ENCODE peak calls at places on chromosomes 16 and 17, in four cellular contexts. B, A, D and O are unnamed samples.

GRCh38 chr17:49996121-49996494 is 1.1 kb upstream of the DLX3 start:
- DNase-seq in B (no peak), D (no peak), A (no peak), O (no peak)

GRCh38 chr16:86926146-86926545 is 347.8 kb downstream of the FOXL1 start:
- DNase-seq in D (no peak), B (no peak), A (no peak), O (no peak)

GRCh38 chr16:26019885-26020284 is 328.1 kb downstream of the HS3ST4 start:
- DNase-seq in D (no peak), B (no peak), A (no peak), O (no peak)

GRCh38 chr16:10122546-10122945 is 59.7 kb downstream of the GRIN2A start:
- DNase-seq in B (no peak), D (peak; percentile 15), A (no peak), O (peak; percentile 15)

GRCh38 chr16:24568392-24568791 is 29.0 kb downstream of the RBBP6 start:
- DNase-seq in D (no peak), A (no peak), B (no peak), O (no peak)

GRCh38 chr17:4807534-4808377 is 804 bp downstream of the PLD2 start:
- DNase-seq in A (no peak), B (no peak), D (no peak), O (no peak)

GRCh38 chr16:66131895-66132294 is 234.6 kb upstream of the CDH5 start:
- DNase-seq in D (no peak), B (no peak), A (no peak), O (no peak)

GRCh38 chr17:19546289-19547065 is 12.8 kb downstream of the SLC47A1 start:
- DNase-seq in D (no peak), A (no peak), B (no peak), O (no peak)

GRCh38 chr16:51404386-51404785 is 253.3 kb upstream of the SALL1 start:
- DNase-seq in A (no peak), D (no peak), B (no peak), O (no peak)

GRCh38 chr16:49081556-49081955 is 200.1 kb downstream of the CBLN1 start:
- DNase-seq in B (no peak), A (no peak), D (no peak), O (no peak)

GRCh38 chr16:58533751-58534470 is 18.6 kb downstream of the SETD6 start:
- DNase-seq in D (no peak), A (no peak), B (no peak), O (no peak)

GRCh38 chr17:82330322-82331239 is 3.0 kb downstream of the SECTM1 start:
- DNase-seq in D (peak; percentile 85), B (no peak), A (no peak), O (no peak)

GRCh38 chr16:50526796-50527195 is 21.4 kb upstream of the NKD1 start:
- DNase-seq in A (no peak), B (no peak), D (no peak), O (no peak)

GRCh38 chr16:72467157-72467759 is 295.3 kb upstream of the PMFBP1 start:
- DNase-seq in A (no peak), B (no peak), D (peak; percentile 69), O (peak; percentile 43)

GRCh38 chr17:13558588-13558987 is 43.1 kb downstream of the HS3ST3A1 start:
- DNase-seq in D (no peak), B (no peak), A (no peak), O (no peak)

DNA sequence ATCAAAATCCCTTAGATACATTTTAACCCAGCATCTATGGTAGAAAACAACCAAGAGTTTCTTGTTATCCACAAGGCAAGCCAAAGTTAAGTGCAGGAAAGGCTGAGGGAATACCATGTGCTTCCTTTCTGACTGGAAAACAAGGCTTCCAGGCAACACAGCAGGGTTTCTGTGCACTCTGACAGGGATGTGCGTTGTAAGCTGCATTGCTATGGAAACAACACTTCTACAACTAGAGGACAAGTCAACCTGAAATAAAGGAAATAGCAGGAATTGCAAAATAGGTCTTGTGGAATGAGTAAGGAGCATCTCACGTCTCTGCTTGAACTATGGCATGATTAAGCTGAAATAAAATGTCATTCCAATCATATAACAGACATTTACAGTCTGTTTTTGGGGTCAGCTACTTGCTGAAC is 55.3 kb downstream of the CFDP1 start:
- DNase-seq in A (no peak), B (no peak), D (no peak), O (peak; percentile 71)
- H3K4me3 ChIP-seq in A (no peak overlapping the region), B (no peak overlapping the region), D (no peak overlapping the region), O (no peak overlapping the region)

GRCh38 chr17:45851873-45852272 is 7.2 kb downstream of the SPPL2C start:
- DNase-seq in B (no peak), A (no peak), D (no peak), O (no peak)

GRCh38 chr17:45850468-45850867 is 5.8 kb downstream of the SPPL2C start:
- DNase-seq in A (no peak), D (no peak), B (no peak), O (no peak)

GRCh38 chr17:45851464-45851863 is 6.8 kb downstream of the SPPL2C start:
- DNase-seq in D (no peak), A (no peak), B (no peak), O (no peak)

GRCh38 chr17:45850011-45850410 is 5.3 kb downstream of the SPPL2C start:
- DNase-seq in A (no peak), B (no peak), D (no peak), O (no peak)

GRCh38 chr17:45851022-45851421 is 6.3 kb downstream of the SPPL2C start:
- DNase-seq in A (no peak), D (no peak), B (no peak), O (no peak)
- TF ChIP-seq SUZ12 in A (no peak), D (no peak), B (no peak), O (no peak)

GRCh38 chr17:42852351-42852750 is 1.4 kb downstream of the AOC3 start:
- DNase-seq in D (no peak), B (no peak), A (no peak), O (no peak)

GRCh38 chr17:42855048-42855596 is 4.1 kb downstream of the AOC3 start:
- DNase-seq in B (no peak), A (no peak), D (peak; percentile 65), O (no peak)

GRCh38 chr17:42853968-42854790 is 3.2 kb downstream of the AOC3 start:
- DNase-seq in A (no peak), D (peak; percentile 39), B (no peak), O (no peak)

GRCh38 chr17:42853004-42853403 is 2.0 kb downstream of the AOC3 start:
- DNase-seq in D (no peak), A (no peak), B (no peak), O (no peak)

DNA sequence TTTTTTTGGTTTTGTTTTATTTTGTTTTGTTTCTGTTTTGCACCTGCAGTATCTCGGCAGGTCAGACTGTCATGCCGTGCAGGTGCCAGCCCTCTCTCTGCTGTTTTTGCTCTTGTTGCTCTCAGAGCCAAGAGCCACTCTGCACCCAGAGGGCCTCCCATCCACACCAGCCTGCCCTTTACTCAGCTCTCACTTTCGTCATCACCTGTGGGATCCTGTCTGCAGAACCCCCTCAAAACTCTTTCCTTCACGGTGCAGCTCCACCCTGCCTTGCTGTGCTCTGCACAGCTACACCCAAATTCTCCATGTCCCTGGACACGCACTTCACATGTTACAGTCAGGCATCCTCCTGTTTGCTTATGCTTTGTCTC is 2.6 kb downstream of the AOC3 start:
- DNase-seq in D (no peak), A (no peak), B (no peak), O (no peak)
- H3K4me3 ChIP-seq in D (peak overlapping the region; percentile 52), A (no peak overlapping the region), B (no peak overlapping the region), O (no peak overlapping the region)

DNA sequence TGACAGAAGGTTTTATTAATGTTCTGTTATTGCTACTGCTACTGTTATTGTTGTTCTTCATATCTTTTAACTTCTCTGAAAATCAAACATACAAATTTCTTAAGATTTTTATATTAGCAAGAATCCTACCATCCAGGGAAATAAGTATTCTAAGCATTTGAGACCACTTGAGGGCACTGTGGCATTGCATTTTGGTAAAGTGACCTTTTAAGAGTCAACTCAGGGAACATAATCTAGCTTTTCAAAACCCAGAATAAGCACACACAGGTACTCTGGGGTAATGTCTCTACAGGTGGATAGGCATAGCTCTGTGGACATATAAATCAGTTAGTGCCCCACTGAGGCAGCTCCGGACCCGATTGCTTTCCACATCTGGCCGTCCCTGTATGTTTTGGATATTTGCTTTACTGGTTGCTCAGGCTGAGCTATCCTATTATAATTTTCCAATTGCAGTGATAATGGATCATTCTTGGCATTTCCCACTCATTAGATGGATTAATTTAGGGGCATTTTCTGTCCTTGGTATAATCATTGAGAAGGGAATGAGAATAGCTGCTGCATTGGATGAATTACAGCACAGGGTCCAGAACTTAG is 1425.1 kb upstream of the CDH8 start:
- DNase-seq in B (no peak), A (no peak), D (peak; percentile 25), O (peak; percentile 40)
- TF ChIP-seq SUZ12 in B (no peak), A (no peak), D (no peak), O (no peak)

GRCh38 chr17:44978807-44979206 is 10.7 kb upstream of the C1QL1 start:
- DNase-seq in D (no peak), A (no peak), B (no peak), O (no peak)

GRCh38 chr17:44983563-44983962 is 15.5 kb upstream of the C1QL1 start:
- DNase-seq in A (no peak), B (no peak), D (no peak), O (no peak)

GRCh38 chr17:44979426-44980273 is 11.5 kb upstream of the C1QL1 start:
- DNase-seq in A (no peak), D (no peak), B (no peak), O (no peak)

GRCh38 chr17:44982113-44982702 is 14.1 kb upstream of the C1QL1 start:
- DNase-seq in B (no peak), A (no peak), D (no peak), O (no peak)

GRCh38 chr17:44981221-44981968 is 13.3 kb upstream of the C1QL1 start:
- DNase-seq in B (no peak), D (peak; percentile 67), A (no peak), O (no peak)
- H3K4me3 ChIP-seq in B (no peak overlapping the region), D (peak overlapping the region; percentile 11), A (no peak overlapping the region), O (no peak overlapping the region)